ENCODE peak calls at places on chromosomes 16 and 17, in nine cellular contexts. One of them, this sample, is unnamed.

GRCh38 chr16:28313587-28313986 is 21.3 kb downstream of the SBK1 start:
- DNase-seq in psoas muscle: peak
- DNase-seq in uterus: no peak
- DNase-seq in HCT116: no peak
- DNase-seq in PC-9: no peak
- DNase-seq in neuronal stem cell: no peak
- DNase-seq in CD4-positive, alpha-beta T cell: no peak
- DNase-seq in tibial nerve: no peak
- DNase-seq in right cardiac atrium: no peak
- DNase-seq in this sample: no peak

GRCh38 chr16:74437-75318 is 2.2 kb upstream of the RHBDF1 start:
- DNase-seq in psoas muscle: no peak
- DNase-seq in uterus: no peak
- DNase-seq in HCT116: no peak
- DNase-seq in PC-9: no peak
- DNase-seq in neuronal stem cell: no peak
- DNase-seq in CD4-positive, alpha-beta T cell: no peak
- DNase-seq in tibial nerve: no peak
- DNase-seq in right cardiac atrium: no peak
- DNase-seq in this sample: no peak

GRCh38 chr16:65601781-65602180 is 479.9 kb upstream of the CDH11 start:
- DNase-seq in psoas muscle: no peak
- DNase-seq in uterus: no peak
- DNase-seq in HCT116: no peak
- DNase-seq in PC-9: no peak
- DNase-seq in neuronal stem cell: no peak
- DNase-seq in CD4-positive, alpha-beta T cell: no peak
- DNase-seq in tibial nerve: no peak
- DNase-seq in right cardiac atrium: no peak
- DNase-seq in this sample: no peak

GRCh38 chr17:10251212-10251948 is 53.0 kb upstream of the GAS7 start:
- DNase-seq in psoas muscle: no peak
- DNase-seq in uterus: no peak
- DNase-seq in HCT116: no peak
- DNase-seq in PC-9: no peak
- DNase-seq in neuronal stem cell: no peak
- DNase-seq in CD4-positive, alpha-beta T cell: no peak
- DNase-seq in tibial nerve: no peak
- DNase-seq in right cardiac atrium: no peak
- DNase-seq in this sample: no peak

GRCh38 chr17:2959371-2960130 is 103.9 kb downstream of the OR1D5 start:
- DNase-seq in psoas muscle: no peak
- DNase-seq in uterus: no peak
- DNase-seq in HCT116: no peak
- DNase-seq in PC-9: no peak
- DNase-seq in neuronal stem cell: no peak
- DNase-seq in CD4-positive, alpha-beta T cell: no peak
- DNase-seq in tibial nerve: no peak
- DNase-seq in right cardiac atrium: no peak
- DNase-seq in this sample: no peak

GRCh38 chr17:30212750-30213149 is 22.7 kb downstream of the SLC6A4 start:
- DNase-seq in psoas muscle: no peak
- DNase-seq in uterus: no peak
- DNase-seq in HCT116: no peak
- DNase-seq in PC-9: no peak
- DNase-seq in neuronal stem cell: no peak
- DNase-seq in CD4-positive, alpha-beta T cell: no peak
- DNase-seq in tibial nerve: no peak
- DNase-seq in right cardiac atrium: no peak
- DNase-seq in this sample: no peak

GRCh38 chr17:60392845-60393702 is 1.1 kb upstream of the USP32 start:
- DNase-seq in psoas muscle: no peak
- DNase-seq in uterus: peak
- DNase-seq in HCT116: peak
- DNase-seq in PC-9: peak
- DNase-seq in neuronal stem cell: no peak
- DNase-seq in CD4-positive, alpha-beta T cell: no peak
- DNase-seq in tibial nerve: peak
- DNase-seq in right cardiac atrium: peak
- DNase-seq in this sample: no peak

GRCh38 chr16:54817432-54817831 is 113.2 kb upstream of the IRX5 start:
- DNase-seq in psoas muscle: no peak
- DNase-seq in uterus: no peak
- DNase-seq in HCT116: no peak
- DNase-seq in PC-9: no peak
- DNase-seq in neuronal stem cell: no peak
- DNase-seq in CD4-positive, alpha-beta T cell: no peak
- DNase-seq in tibial nerve: no peak
- DNase-seq in right cardiac atrium: no peak
- DNase-seq in this sample: no peak

GRCh38 chr16:69466547-69466946 is 42.1 kb downstream of the CYB5B start:
- DNase-seq in psoas muscle: no peak
- DNase-seq in uterus: no peak
- DNase-seq in HCT116: no peak
- DNase-seq in PC-9: no peak
- DNase-seq in neuronal stem cell: no peak
- DNase-seq in CD4-positive, alpha-beta T cell: no peak
- DNase-seq in tibial nerve: no peak
- DNase-seq in right cardiac atrium: no peak
- DNase-seq in this sample: no peak

GRCh38 chr17:1473841-1474240 is 17.8 kb upstream of the CRK start:
- DNase-seq in psoas muscle: no peak
- DNase-seq in uterus: no peak
- DNase-seq in HCT116: no peak
- DNase-seq in PC-9: no peak
- DNase-seq in neuronal stem cell: no peak
- DNase-seq in CD4-positive, alpha-beta T cell: peak
- DNase-seq in tibial nerve: no peak
- DNase-seq in right cardiac atrium: no peak
- DNase-seq in this sample: no peak

GRCh38 chr16:66858740-66859396 is 14.7 kb downstream of the CA7 start:
- DNase-seq in psoas muscle: peak
- DNase-seq in uterus: no peak
- DNase-seq in HCT116: peak
- DNase-seq in PC-9: peak
- DNase-seq in neuronal stem cell: no peak
- DNase-seq in CD4-positive, alpha-beta T cell: no peak
- DNase-seq in tibial nerve: no peak
- DNase-seq in right cardiac atrium: peak
- DNase-seq in this sample: no peak

GRCh38 chr16:68091604-68092261 is 6.6 kb downstream of the NFATC3 start:
- DNase-seq in psoas muscle: no peak
- DNase-seq in uterus: no peak
- DNase-seq in HCT116: no peak
- DNase-seq in PC-9: peak
- DNase-seq in neuronal stem cell: no peak
- DNase-seq in CD4-positive, alpha-beta T cell: no peak
- DNase-seq in tibial nerve: no peak
- DNase-seq in right cardiac atrium: no peak
- DNase-seq in this sample: no peak

GRCh38 chr17:1880851-1881630 is 51.2 kb downstream of the RPA1 start:
- DNase-seq in psoas muscle: no peak
- DNase-seq in uterus: no peak
- DNase-seq in HCT116: no peak
- DNase-seq in PC-9: no peak
- DNase-seq in neuronal stem cell: peak
- DNase-seq in CD4-positive, alpha-beta T cell: no peak
- DNase-seq in tibial nerve: no peak
- DNase-seq in right cardiac atrium: no peak
- DNase-seq in this sample: no peak

GRCh38 chr16:67883146-67883871 is 1.4 kb upstream of the NRN1L start:
- DNase-seq in psoas muscle: no peak
- DNase-seq in uterus: no peak
- DNase-seq in HCT116: no peak
- DNase-seq in PC-9: no peak
- DNase-seq in neuronal stem cell: no peak
- DNase-seq in CD4-positive, alpha-beta T cell: no peak
- DNase-seq in tibial nerve: no peak
- DNase-seq in right cardiac atrium: no peak
- DNase-seq in this sample: no peak

GRCh38 chr17:47694818-47695663 is 1.1 kb downstream of the TBKBP1 start:
- DNase-seq in psoas muscle: peak
- DNase-seq in uterus: peak
- DNase-seq in HCT116: no peak
- DNase-seq in PC-9: no peak
- DNase-seq in neuronal stem cell: no peak
- DNase-seq in CD4-positive, alpha-beta T cell: peak
- DNase-seq in tibial nerve: peak
- DNase-seq in right cardiac atrium: peak
- DNase-seq in this sample: no peak

GRCh38 chr17:19389386-19389785 is 2.4 kb upstream of the MFAP4 start:
- DNase-seq in psoas muscle: no peak
- DNase-seq in uterus: peak
- DNase-seq in HCT116: no peak
- DNase-seq in PC-9: no peak
- DNase-seq in neuronal stem cell: no peak
- DNase-seq in CD4-positive, alpha-beta T cell: no peak
- DNase-seq in tibial nerve: no peak
- DNase-seq in right cardiac atrium: no peak
- DNase-seq in this sample: no peak
- H3K27ac ChIP-seq in psoas muscle: no peak
- H3K27ac ChIP-seq in uterus: peak
- H3K27ac ChIP-seq in HCT116: no peak
- H3K27ac ChIP-seq in PC-9: no peak
- H3K27ac ChIP-seq in neuronal stem cell: no peak
- H3K27ac ChIP-seq in CD4-positive, alpha-beta T cell: no peak
- H3K27ac ChIP-seq in tibial nerve: peak
- H3K27ac ChIP-seq in right cardiac atrium: peak
- H3K27ac ChIP-seq in this sample: no peak

GRCh38 chr17:75242461-75243042 is 18.9 kb downstream of the GGA3 start:
- DNase-seq in psoas muscle: no peak
- DNase-seq in uterus: no peak
- DNase-seq in HCT116: no peak
- DNase-seq in PC-9: no peak
- DNase-seq in neuronal stem cell: no peak
- DNase-seq in CD4-positive, alpha-beta T cell: peak
- DNase-seq in tibial nerve: no peak
- DNase-seq in right cardiac atrium: no peak
- DNase-seq in this sample: no peak

GRCh38 chr17:75241996-75242460 is 19.4 kb downstream of the GGA3 start:
- DNase-seq in psoas muscle: peak
- DNase-seq in uterus: no peak
- DNase-seq in HCT116: no peak
- DNase-seq in PC-9: no peak
- DNase-seq in neuronal stem cell: no peak
- DNase-seq in CD4-positive, alpha-beta T cell: no peak
- DNase-seq in tibial nerve: peak
- DNase-seq in right cardiac atrium: peak
- DNase-seq in this sample: no peak

GRCh38 chr17:75245011-75245410 is 16.4 kb downstream of the GGA3 start:
- DNase-seq in psoas muscle: no peak
- DNase-seq in uterus: no peak
- DNase-seq in HCT116: no peak
- DNase-seq in PC-9: no peak
- DNase-seq in neuronal stem cell: no peak
- DNase-seq in CD4-positive, alpha-beta T cell: no peak
- DNase-seq in tibial nerve: no peak
- DNase-seq in right cardiac atrium: no peak
- DNase-seq in this sample: no peak

GRCh38 chr17:75246404-75246803 is 15.0 kb downstream of the GGA3 start:
- DNase-seq in psoas muscle: no peak
- DNase-seq in uterus: no peak
- DNase-seq in HCT116: no peak
- DNase-seq in PC-9: no peak
- DNase-seq in neuronal stem cell: no peak
- DNase-seq in CD4-positive, alpha-beta T cell: no peak
- DNase-seq in tibial nerve: no peak
- DNase-seq in right cardiac atrium: no peak
- DNase-seq in this sample: no peak

GRCh38 chr17:75244133-75244866 is 17.1 kb downstream of the GGA3 start:
- DNase-seq in psoas muscle: no peak
- DNase-seq in uterus: no peak
- DNase-seq in HCT116: no peak
- DNase-seq in PC-9: no peak
- DNase-seq in neuronal stem cell: no peak
- DNase-seq in CD4-positive, alpha-beta T cell: no peak
- DNase-seq in tibial nerve: no peak
- DNase-seq in right cardiac atrium: no peak
- DNase-seq in this sample: no peak
- H3K27ac ChIP-seq in psoas muscle: no peak
- H3K27ac ChIP-seq in uterus: no peak
- H3K27ac ChIP-seq in HCT116: no peak
- H3K27ac ChIP-seq in PC-9: no peak
- H3K27ac ChIP-seq in neuronal stem cell: no peak
- H3K27ac ChIP-seq in CD4-positive, alpha-beta T cell: no peak
- H3K27ac ChIP-seq in tibial nerve: peak
- H3K27ac ChIP-seq in right cardiac atrium: no peak
- H3K27ac ChIP-seq in this sample: no peak

DNA sequence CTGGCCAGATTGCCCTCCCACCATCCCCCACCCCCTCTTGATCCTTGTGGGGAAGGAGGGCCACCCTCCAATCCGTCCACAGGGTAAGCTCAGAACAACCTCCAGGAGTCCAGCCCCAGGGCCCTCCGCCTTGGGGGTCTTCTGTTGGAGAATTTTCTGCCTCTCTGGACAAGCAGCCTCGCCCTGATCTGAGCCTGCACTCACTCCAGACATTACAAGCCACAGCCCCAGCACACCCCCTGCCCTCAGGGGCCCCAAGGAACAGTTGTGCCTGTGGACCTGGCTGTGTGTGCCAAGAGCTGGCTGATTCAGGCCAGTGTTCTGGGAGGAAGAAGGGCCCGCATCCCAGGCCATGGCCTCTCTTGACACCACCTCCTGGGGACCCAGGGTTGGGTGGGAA is 466 bp upstream of the ARHGAP27 start:
- DNase-seq in psoas muscle: peak
- DNase-seq in uterus: no peak
- DNase-seq in HCT116: no peak
- DNase-seq in PC-9: no peak
- DNase-seq in neuronal stem cell: no peak
- DNase-seq in CD4-positive, alpha-beta T cell: no peak
- DNase-seq in tibial nerve: no peak
- DNase-seq in right cardiac atrium: no peak
- DNase-seq in this sample: no peak
- H3K27ac ChIP-seq in psoas muscle: peak
- H3K27ac ChIP-seq in uterus: peak
- H3K27ac ChIP-seq in HCT116: no peak
- H3K27ac ChIP-seq in PC-9: no peak
- H3K27ac ChIP-seq in neuronal stem cell: no peak
- H3K27ac ChIP-seq in CD4-positive, alpha-beta T cell: no peak
- H3K27ac ChIP-seq in tibial nerve: peak
- H3K27ac ChIP-seq in right cardiac atrium: peak
- H3K27ac ChIP-seq in this sample: no peak

DNA sequence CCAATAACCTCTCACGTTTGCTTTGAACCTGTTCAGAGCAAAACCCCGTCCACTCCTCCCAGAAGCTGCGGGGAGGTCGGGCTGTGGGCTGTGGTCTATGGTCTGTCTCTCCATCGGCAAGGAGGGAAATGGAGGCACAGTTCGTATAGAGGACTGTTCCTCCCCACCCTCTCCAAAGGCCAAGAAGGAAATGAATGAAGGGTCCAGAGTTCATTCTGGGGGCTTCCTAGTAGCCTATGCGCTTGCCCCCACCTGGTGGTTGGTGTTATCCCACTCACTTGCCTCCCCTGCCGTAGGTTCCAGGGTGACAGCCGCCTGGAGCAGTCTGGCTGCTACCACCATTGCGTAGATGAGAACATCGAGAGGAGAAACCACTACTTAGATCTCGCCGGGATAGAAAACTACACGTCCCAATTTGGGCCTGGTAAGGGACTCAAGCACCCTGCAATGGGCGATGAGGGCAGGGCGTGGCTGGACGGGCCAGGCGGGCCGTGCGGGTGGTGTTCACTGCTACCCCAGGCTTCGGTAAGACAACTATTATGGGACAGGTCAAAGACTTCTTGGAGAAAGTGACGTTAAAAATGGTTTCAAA is 49.0 kb downstream of the SNX20 start:
- DNase-seq in psoas muscle: no peak
- DNase-seq in uterus: no peak
- DNase-seq in HCT116: no peak
- DNase-seq in PC-9: no peak
- DNase-seq in neuronal stem cell: no peak
- DNase-seq in CD4-positive, alpha-beta T cell: no peak
- DNase-seq in tibial nerve: no peak
- DNase-seq in right cardiac atrium: no peak
- DNase-seq in this sample: no peak
- H3K27ac ChIP-seq in psoas muscle: no peak
- H3K27ac ChIP-seq in uterus: no peak
- H3K27ac ChIP-seq in HCT116: no peak
- H3K27ac ChIP-seq in PC-9: no peak
- H3K27ac ChIP-seq in neuronal stem cell: no peak
- H3K27ac ChIP-seq in CD4-positive, alpha-beta T cell: no peak
- H3K27ac ChIP-seq in tibial nerve: no peak
- H3K27ac ChIP-seq in right cardiac atrium: no peak
- H3K27ac ChIP-seq in this sample: no peak